ENCODE peak calls at places on chromosomes 16 and 17, in six cellular contexts. One of them, this sample, is unnamed.

GRCh38 chr17:76493505-76494167 is 7.6 kb downstream of the RHBDF2 start:
- ATAC-seq in A549: no peak
- ATAC-seq in HepG2: no peak
- ATAC-seq in GM12878: peak
- ATAC-seq in upper lobe of left lung: no peak
- ATAC-seq in K562: no peak
- ATAC-seq in this sample: no peak

GRCh38 chr17:76687278-76688164 is 23.2 kb downstream of the MXRA7 start:
- ATAC-seq in A549: no peak
- ATAC-seq in HepG2: no peak
- ATAC-seq in GM12878: no peak
- ATAC-seq in upper lobe of left lung: peak
- ATAC-seq in K562: no peak
- ATAC-seq in this sample: peak

GRCh38 chr17:38585056-38585804 is 20.5 kb downstream of the SRCIN1 start:
- ATAC-seq in A549: peak
- ATAC-seq in HepG2: peak
- ATAC-seq in GM12878: peak
- ATAC-seq in upper lobe of left lung: no peak
- ATAC-seq in K562: peak
- ATAC-seq in this sample: no peak

GRCh38 chr16:55494994-55495421 is 13.9 kb upstream of the LPCAT2 start:
- ATAC-seq in A549: peak
- ATAC-seq in HepG2: peak
- ATAC-seq in GM12878: no peak
- ATAC-seq in upper lobe of left lung: peak
- ATAC-seq in K562: peak
- ATAC-seq in this sample: peak

GRCh38 chr16:68658974-68659360 is 13.9 kb downstream of the CDH3 start:
- ATAC-seq in A549: no peak
- ATAC-seq in HepG2: no peak
- ATAC-seq in GM12878: no peak
- ATAC-seq in upper lobe of left lung: no peak
- ATAC-seq in K562: no peak
- ATAC-seq in this sample: no peak

GRCh38 chr16:47056704-47057630 is 83.5 kb upstream of the DNAJA2 start:
- ATAC-seq in A549: no peak
- ATAC-seq in HepG2: no peak
- ATAC-seq in GM12878: no peak
- ATAC-seq in upper lobe of left lung: no peak
- ATAC-seq in K562: no peak
- ATAC-seq in this sample: no peak

GRCh38 chr16:65781855-65782254 is 584.6 kb upstream of the CDH5 start:
- ATAC-seq in A549: no peak
- ATAC-seq in HepG2: no peak
- ATAC-seq in GM12878: no peak
- ATAC-seq in upper lobe of left lung: no peak
- ATAC-seq in K562: no peak
- ATAC-seq in this sample: no peak

GRCh38 chr17:38326996-38327792 is 16.6 kb downstream of the GPR179 start:
- ATAC-seq in A549: no peak
- ATAC-seq in HepG2: no peak
- ATAC-seq in GM12878: peak
- ATAC-seq in upper lobe of left lung: peak
- ATAC-seq in K562: no peak
- ATAC-seq in this sample: peak

GRCh38 chr17:32142038-32142856 is at the start of gene RHOT1:
- ATAC-seq in A549: peak
- ATAC-seq in HepG2: peak
- ATAC-seq in GM12878: peak
- ATAC-seq in upper lobe of left lung: peak
- ATAC-seq in K562: peak
- ATAC-seq in this sample: peak

GRCh38 chr17:71689782-71690181 is 431.0 kb upstream of the SOX9 start:
- ATAC-seq in A549: no peak
- ATAC-seq in HepG2: no peak
- ATAC-seq in GM12878: no peak
- ATAC-seq in upper lobe of left lung: no peak
- ATAC-seq in K562: no peak
- ATAC-seq in this sample: no peak

GRCh38 chr17:27949304-27949703 is 56.1 kb upstream of the LYRM9 start:
- ATAC-seq in A549: no peak
- ATAC-seq in HepG2: peak
- ATAC-seq in GM12878: no peak
- ATAC-seq in upper lobe of left lung: no peak
- ATAC-seq in K562: peak
- ATAC-seq in this sample: no peak

GRCh38 chr16:78763821-78764440 is 664.5 kb downstream of the WWOX start:
- ATAC-seq in A549: no peak
- ATAC-seq in HepG2: no peak
- ATAC-seq in GM12878: no peak
- ATAC-seq in upper lobe of left lung: no peak
- ATAC-seq in K562: no peak
- ATAC-seq in this sample: peak

DNA sequence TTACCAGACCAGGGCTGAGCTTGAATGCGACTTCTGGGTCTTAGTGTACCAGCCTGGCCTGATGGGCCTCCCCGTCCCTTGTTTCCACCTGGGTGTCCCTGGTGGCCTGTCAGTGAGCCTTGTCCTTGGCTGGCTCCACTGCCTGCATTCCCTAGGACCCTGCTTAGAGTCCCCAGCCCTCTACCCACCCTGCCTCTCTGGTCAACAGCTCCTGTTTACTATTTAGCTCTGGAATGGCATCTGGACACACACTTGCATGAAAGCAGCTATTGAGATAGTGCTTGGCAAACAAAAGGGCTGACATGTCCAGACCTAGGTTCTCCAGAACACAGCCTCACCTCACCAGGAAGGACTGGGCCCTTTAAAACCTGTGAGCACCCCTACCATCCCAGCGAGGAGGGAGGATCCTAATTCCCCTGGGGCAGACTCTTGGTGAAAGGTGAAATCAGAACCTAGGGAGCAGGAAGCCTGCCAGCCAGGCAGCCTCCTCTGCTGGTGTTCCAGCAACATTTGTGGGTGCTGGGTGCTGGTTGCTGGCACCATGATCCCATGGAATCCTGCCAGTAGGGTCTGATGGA is 38.8 kb downstream of the RAI1 start:
- ATAC-seq in A549: no peak
- ATAC-seq in HepG2: peak
- ATAC-seq in GM12878: no peak
- ATAC-seq in upper lobe of left lung: no peak
- ATAC-seq in K562: no peak
- ATAC-seq in this sample: no peak
- TF ChIP-seq EP300 in A549: no peak
- TF ChIP-seq EP300 in HepG2: no peak
- TF ChIP-seq EP300 in GM12878: no peak
- TF ChIP-seq EP300 in upper lobe of left lung: no peak
- TF ChIP-seq EP300 in K562: no peak
- TF ChIP-seq EP300 in this sample: no peak

DNA sequence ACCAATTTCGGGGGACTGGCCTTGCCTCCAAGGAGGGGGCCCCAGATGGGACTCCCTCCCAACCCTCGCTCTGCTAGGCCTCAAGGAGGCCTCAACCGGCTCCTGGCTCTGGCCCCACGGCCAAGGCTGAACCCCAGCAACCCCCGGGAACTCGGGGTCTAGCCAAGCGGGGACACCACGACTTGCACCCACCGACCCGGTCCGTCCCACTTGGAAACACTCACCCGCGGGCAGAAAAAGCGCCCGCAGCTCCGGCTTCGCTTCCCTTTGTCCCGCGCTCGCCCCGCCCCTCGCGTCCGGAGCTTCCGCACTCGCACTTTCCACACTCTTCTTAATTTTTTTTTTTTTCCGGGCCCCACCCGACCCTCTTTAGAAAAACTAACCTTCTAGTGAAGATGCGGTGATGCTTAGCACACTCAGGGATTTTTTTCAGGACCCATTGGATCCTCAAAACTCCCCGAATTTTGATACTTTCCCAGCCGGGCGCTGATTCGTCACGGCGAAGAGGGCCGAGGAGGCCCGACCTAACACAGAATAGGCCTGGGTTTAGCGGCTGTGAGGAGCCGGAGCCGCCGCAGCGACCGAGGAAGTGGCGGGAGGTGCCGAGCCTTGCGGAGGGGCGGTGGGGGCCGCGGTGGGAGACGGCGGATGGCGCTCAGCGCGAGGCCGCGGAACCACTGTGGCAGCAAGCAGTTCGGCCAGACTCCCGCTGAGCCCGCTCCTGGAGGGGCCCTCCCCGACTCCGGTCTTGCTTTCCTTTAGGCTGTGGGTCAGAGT is at the start of gene SMARCE1:
- ATAC-seq in A549: peak
- ATAC-seq in HepG2: peak
- ATAC-seq in GM12878: peak
- ATAC-seq in upper lobe of left lung: peak
- ATAC-seq in K562: peak
- ATAC-seq in this sample: peak
- TF ChIP-seq EP300 in A549: no peak
- TF ChIP-seq EP300 in HepG2: no peak
- TF ChIP-seq EP300 in GM12878: no peak
- TF ChIP-seq EP300 in upper lobe of left lung: no peak
- TF ChIP-seq EP300 in K562: peak
- TF ChIP-seq EP300 in this sample: no peak

DNA sequence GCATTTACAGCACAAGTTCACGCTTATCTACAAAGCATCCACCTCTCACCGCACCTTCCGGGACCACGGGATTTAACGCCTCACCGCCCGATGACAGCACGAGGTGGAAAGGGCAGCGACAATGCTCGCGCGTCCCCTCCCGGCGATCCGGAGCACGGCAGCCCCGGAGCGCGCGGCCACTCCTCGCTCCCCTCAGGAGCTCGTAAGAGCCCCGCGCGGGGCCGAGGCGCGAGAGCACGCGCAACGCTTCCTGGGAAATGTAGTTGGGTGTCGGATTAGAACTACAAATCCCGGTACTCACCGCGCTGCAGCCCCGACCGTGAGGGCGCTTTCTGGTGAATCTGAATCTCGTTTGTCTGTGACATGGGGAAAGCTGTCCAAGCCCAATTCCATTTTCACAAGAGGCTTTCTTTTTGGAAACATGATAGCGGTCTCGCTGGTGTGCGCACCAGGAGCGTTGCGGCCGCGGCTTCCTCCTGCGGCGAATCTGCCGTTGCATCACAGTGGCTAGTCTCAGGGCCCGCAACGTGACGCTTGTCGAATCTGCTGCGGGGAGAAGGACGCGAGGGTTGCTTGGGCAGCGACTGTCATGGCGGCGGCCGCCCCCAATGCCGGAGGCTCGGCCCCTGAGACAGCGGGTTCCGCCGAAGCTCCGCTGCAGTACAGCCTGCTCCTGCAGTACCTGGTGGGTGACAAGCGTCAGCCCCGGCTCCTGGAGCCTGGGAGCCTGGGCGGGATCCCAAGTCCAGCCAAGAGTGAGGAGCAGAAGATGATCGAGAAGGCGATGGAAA is at the start of gene TIMM22:
- ATAC-seq in A549: peak
- ATAC-seq in HepG2: peak
- ATAC-seq in GM12878: peak
- ATAC-seq in upper lobe of left lung: peak
- ATAC-seq in K562: peak
- ATAC-seq in this sample: peak
- TF ChIP-seq EP300 in A549: no peak
- TF ChIP-seq EP300 in HepG2: peak
- TF ChIP-seq EP300 in GM12878: peak
- TF ChIP-seq EP300 in upper lobe of left lung: peak
- TF ChIP-seq EP300 in K562: peak
- TF ChIP-seq EP300 in this sample: no peak

GRCh38 chr17:12538003-12538402 is 127.7 kb upstream of the MYOCD start:
- ATAC-seq in A549: no peak
- ATAC-seq in HepG2: no peak
- ATAC-seq in GM12878: no peak
- ATAC-seq in upper lobe of left lung: no peak
- ATAC-seq in K562: no peak
- ATAC-seq in this sample: no peak

GRCh38 chr17:12530126-12530525 is 135.6 kb upstream of the MYOCD start:
- ATAC-seq in A549: no peak
- ATAC-seq in HepG2: no peak
- ATAC-seq in GM12878: no peak
- ATAC-seq in upper lobe of left lung: no peak
- ATAC-seq in K562: no peak
- ATAC-seq in this sample: no peak

GRCh38 chr17:12536472-12536871 is 129.2 kb upstream of the MYOCD start:
- ATAC-seq in A549: no peak
- ATAC-seq in HepG2: no peak
- ATAC-seq in GM12878: no peak
- ATAC-seq in upper lobe of left lung: no peak
- ATAC-seq in K562: no peak
- ATAC-seq in this sample: no peak

GRCh38 chr17:12537436-12537835 is 128.3 kb upstream of the MYOCD start:
- ATAC-seq in A549: no peak
- ATAC-seq in HepG2: no peak
- ATAC-seq in GM12878: no peak
- ATAC-seq in upper lobe of left lung: no peak
- ATAC-seq in K562: no peak
- ATAC-seq in this sample: no peak

GRCh38 chr17:12536021-12536420 is 129.7 kb upstream of the MYOCD start:
- ATAC-seq in A549: no peak
- ATAC-seq in HepG2: no peak
- ATAC-seq in GM12878: no peak
- ATAC-seq in upper lobe of left lung: no peak
- ATAC-seq in K562: no peak
- ATAC-seq in this sample: no peak
- TF ChIP-seq EP300 in A549: no peak
- TF ChIP-seq EP300 in HepG2: no peak
- TF ChIP-seq EP300 in GM12878: no peak
- TF ChIP-seq EP300 in upper lobe of left lung: no peak
- TF ChIP-seq EP300 in K562: no peak
- TF ChIP-seq EP300 in this sample: no peak

GRCh38 chr17:21676281-21677111 is 15.8 kb upstream of the KCNJ18 start:
- ATAC-seq in A549: no peak
- ATAC-seq in HepG2: no peak
- ATAC-seq in GM12878: no peak
- ATAC-seq in upper lobe of left lung: peak
- ATAC-seq in K562: no peak
- ATAC-seq in this sample: no peak

GRCh38 chr17:21678451-21679081 is 13.8 kb upstream of the KCNJ18 start:
- ATAC-seq in A549: no peak
- ATAC-seq in HepG2: peak
- ATAC-seq in GM12878: no peak
- ATAC-seq in upper lobe of left lung: no peak
- ATAC-seq in K562: peak
- ATAC-seq in this sample: no peak

GRCh38 chr17:21679256-21680146 is 12.8 kb upstream of the KCNJ18 start:
- ATAC-seq in A549: no peak
- ATAC-seq in HepG2: no peak
- ATAC-seq in GM12878: no peak
- ATAC-seq in upper lobe of left lung: no peak
- ATAC-seq in K562: no peak
- ATAC-seq in this sample: no peak

GRCh38 chr17:21677126-21677910 is 15.0 kb upstream of the KCNJ18 start:
- ATAC-seq in A549: no peak
- ATAC-seq in HepG2: no peak
- ATAC-seq in GM12878: no peak
- ATAC-seq in upper lobe of left lung: peak
- ATAC-seq in K562: no peak
- ATAC-seq in this sample: no peak

DNA sequence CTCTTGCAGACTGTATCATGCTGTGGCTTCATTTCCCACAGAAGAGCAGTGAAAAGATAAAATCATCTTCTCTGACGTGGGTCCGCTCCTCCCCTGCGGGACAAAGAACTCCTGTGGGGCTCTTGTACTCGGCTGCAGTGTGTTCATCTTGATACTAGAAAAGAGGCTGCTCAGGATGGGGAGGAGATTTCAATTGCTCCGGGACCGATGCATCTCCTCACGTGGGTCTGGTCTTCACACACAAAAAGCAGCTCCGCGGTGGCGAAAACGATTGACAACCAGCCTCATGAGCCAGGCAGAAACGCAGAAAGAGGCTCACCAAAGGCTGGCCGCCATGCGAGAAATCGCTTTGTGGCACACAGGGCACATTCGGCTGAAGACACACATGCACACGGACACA is 14.4 kb upstream of the KCNJ18 start:
- ATAC-seq in A549: no peak
- ATAC-seq in HepG2: no peak
- ATAC-seq in GM12878: no peak
- ATAC-seq in upper lobe of left lung: no peak
- ATAC-seq in K562: no peak
- ATAC-seq in this sample: no peak
- TF ChIP-seq EP300 in A549: no peak
- TF ChIP-seq EP300 in HepG2: no peak
- TF ChIP-seq EP300 in GM12878: no peak
- TF ChIP-seq EP300 in upper lobe of left lung: no peak
- TF ChIP-seq EP300 in K562: no peak
- TF ChIP-seq EP300 in this sample: no peak